ENCODE peak calls at places on chromosomes 12 and 14, in seven cellular contexts. Z, R, L, U, N, C and Q are unnamed samples.

GRCh38 chr14:94381149-94382030 is 7.0 kb downstream of the SERPINA1 start:
- DNase-seq in R (no peak), N (no peak), Z (no peak), L (no peak), U (no peak), C (peak), Q (no peak)

GRCh38 chr12:106226884-106227640 is 20.8 kb downstream of the CKAP4 start:
- DNase-seq in N (peak), U (peak), Z (peak), L (peak), C (no peak), R (peak), Q (no peak)

GRCh38 chr12:88870000-88870737 is 289.9 kb upstream of the KITLG start:
- DNase-seq in L (peak), N (no peak), Z (no peak), R (peak), U (peak), C (no peak), Q (no peak)

GRCh38 chr12:92419201-92419600 is 273.6 kb upstream of the BTG1 start:
- DNase-seq in L (no peak), Z (no peak), C (no peak), R (no peak), N (no peak), U (no peak), Q (no peak)

GRCh38 chr14:35829449-35829848 is 3.3 kb downstream of the BRMS1L start:
- DNase-seq in N (no peak), R (peak), C (no peak), Z (no peak), U (peak), L (peak), Q (no peak)

GRCh38 chr12:54033980-54034783 is 1.3 kb downstream of the HOXC5 start:
- DNase-seq in U (peak), N (no peak), C (no peak), Z (no peak), R (peak), L (no peak), Q (no peak)

GRCh38 chr14:89386214-89386886 is 30.7 kb downstream of the FOXN3 start:
- DNase-seq in N (no peak), L (peak), C (no peak), R (peak), U (peak), Z (no peak), Q (peak)

GRCh38 chr14:62528296-62528695 is 517.0 kb downstream of the KCNH5 start:
- DNase-seq in U (no peak), Z (no peak), R (no peak), L (peak), C (no peak), N (no peak), Q (no peak)

GRCh38 chr12:55705802-55706402 is 1.8 kb downstream of the ITGA7 start:
- DNase-seq in C (no peak), N (no peak), R (no peak), U (no peak), Z (no peak), L (no peak), Q (no peak)

GRCh38 chr14:88660056-88660455 is 97.2 kb downstream of the ZC3H14 start:
- DNase-seq in L (peak), R (peak), N (no peak), U (peak), C (no peak), Z (no peak), Q (no peak)

GRCh38 chr14:102415671-102416070 is 52.9 kb downstream of the TECPR2 start:
- DNase-seq in U (no peak), C (no peak), N (no peak), L (no peak), R (no peak), Z (no peak), Q (no peak)

GRCh38 chr14:54818201-54819133 is 84.2 kb downstream of the GCH1 start:
- DNase-seq in R (peak), N (no peak), Z (peak), C (no peak), L (peak), U (peak), Q (peak)

GRCh38 chr12:5888816-5889315 is 56.2 kb downstream of the ANO2 start:
- DNase-seq in Z (no peak), C (no peak), N (no peak), L (no peak), U (no peak), R (no peak), Q (no peak)

DNA sequence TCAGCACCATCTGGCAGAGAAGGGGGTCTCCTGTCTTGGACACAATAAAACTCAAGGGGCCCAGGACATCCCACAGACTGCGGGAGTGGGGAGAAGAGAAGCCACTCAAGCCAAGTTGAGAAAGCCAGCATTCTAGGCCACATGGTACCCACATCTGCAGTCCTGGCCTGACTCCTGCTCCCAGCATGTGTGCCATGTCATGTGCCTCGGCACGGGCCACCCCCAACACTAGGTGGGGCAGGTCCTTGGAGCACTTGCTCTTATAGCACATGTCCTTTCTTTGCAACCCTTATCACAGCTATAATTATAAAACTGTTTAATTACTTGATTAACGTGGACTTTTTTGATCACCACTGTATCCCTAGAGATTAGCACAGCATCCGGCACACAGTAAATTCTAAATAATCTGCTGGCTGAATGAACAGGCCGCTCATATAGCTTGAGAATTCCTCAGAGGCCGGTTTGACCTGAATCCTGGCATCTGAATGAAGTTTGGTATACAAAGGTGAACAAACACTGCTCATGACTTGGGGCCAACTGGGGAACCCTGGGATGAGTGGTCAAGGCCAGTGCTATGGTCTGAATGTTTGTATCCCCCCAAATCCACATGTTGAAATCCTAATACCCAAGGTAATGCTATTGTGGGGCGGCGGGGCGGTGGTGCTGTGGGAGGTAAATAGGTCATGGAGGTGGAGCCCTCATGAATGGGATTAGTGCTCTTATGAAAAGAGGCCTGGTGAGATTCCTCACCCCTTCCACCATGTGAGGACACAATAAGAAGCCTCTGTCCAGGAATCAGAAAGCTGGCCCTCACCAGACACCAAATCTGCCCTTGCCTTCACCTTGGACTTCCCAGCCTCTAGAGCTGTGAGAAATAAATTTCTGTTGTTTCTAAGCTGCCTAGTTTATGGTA is 6.6 kb downstream of the NCKAP5L start:
- DNase-seq in Z (no peak), N (no peak), R (no peak), L (no peak), U (no peak), C (peak), Q (no peak)
- H3K4me3 ChIP-seq in Z (no peak), N (no peak), R (no peak), L (no peak), U (no peak), C (no peak), Q (no peak)

GRCh38 chr12:119052001-119052400 is 70.7 kb downstream of the SRRM4 start:
- DNase-seq in L (no peak), N (no peak), Z (no peak), R (no peak), C (no peak), U (no peak), Q (no peak)

GRCh38 chr12:119051474-119051873 is 70.1 kb downstream of the SRRM4 start:
- DNase-seq in L (no peak), C (no peak), U (no peak), R (no peak), Z (no peak), N (no peak), Q (no peak)

GRCh38 chr12:119044094-119044493 is 62.8 kb downstream of the SRRM4 start:
- DNase-seq in N (no peak), C (no peak), Z (no peak), L (no peak), R (no peak), U (no peak), Q (no peak)

GRCh38 chr12:119050663-119051062 is 69.3 kb downstream of the SRRM4 start:
- DNase-seq in L (no peak), C (no peak), Z (no peak), R (no peak), U (no peak), N (no peak), Q (no peak)

GRCh38 chr12:119047641-119048040 is 66.3 kb downstream of the SRRM4 start:
- DNase-seq in Z (no peak), C (no peak), N (no peak), R (no peak), U (no peak), L (no peak), Q (no peak)
- TF ChIP-seq CTCF in Z (no peak), C (no peak), N (no peak), R (no peak), U (no peak), L (no peak), Q (no peak)

GRCh38 chr14:96205059-96205993 is 687 bp downstream of the BDKRB2 start:
- DNase-seq in C (no peak), N (no peak), R (no peak), L (no peak), Z (no peak), U (no peak), Q (no peak)

GRCh38 chr14:96203635-96204034 is 1.0 kb upstream of the BDKRB2 start:
- DNase-seq in N (no peak), L (peak), Z (no peak), C (no peak), U (no peak), R (no peak), Q (no peak)

GRCh38 chr14:96205994-96206392 is 1.4 kb downstream of the BDKRB2 start:
- DNase-seq in C (no peak), R (no peak), L (no peak), Z (no peak), U (peak), N (no peak), Q (no peak)

GRCh38 chr14:96203116-96203515 is 1.5 kb upstream of the BDKRB2 start:
- DNase-seq in L (no peak), C (no peak), U (no peak), N (no peak), R (no peak), Z (no peak), Q (no peak)

GRCh38 chr14:96204151-96205058 is at the start of gene BDKRB2:
- DNase-seq in C (no peak), L (peak), R (peak), U (peak), N (no peak), Z (peak), Q (peak)
- H3K4me3 ChIP-seq in C (no peak), L (peak), R (peak), U (peak), N (no peak), Z (peak), Q (peak)

GRCh38 chr14:30443368-30444007 is 115.5 kb upstream of the G2E3 start:
- DNase-seq in R (peak), U (peak), C (no peak), Z (peak), N (no peak), L (peak), Q (peak)
- TF ChIP-seq CTCF in R (peak), U (peak), C (peak), Z (peak), N (no peak), L (peak), Q (peak)

GRCh38 chr12:112004041-112004440 is 8.9 kb downstream of the TMEM116 start:
- DNase-seq in N (no peak), U (no peak), C (no peak), R (no peak), Z (no peak), L (no peak), Q (no peak)

GRCh38 chr12:112005419-112006395 is 7.3 kb downstream of the TMEM116 start:
- DNase-seq in C (no peak), N (no peak), R (peak), L (peak), Z (peak), U (peak), Q (no peak)

GRCh38 chr12:112000806-112001205 is 12.2 kb downstream of the TMEM116 start:
- DNase-seq in U (no peak), R (no peak), L (no peak), Z (no peak), N (no peak), C (no peak), Q (no peak)

GRCh38 chr12:111998015-111998414 is 14.9 kb downstream of the TMEM116 start:
- DNase-seq in L (no peak), Z (no peak), R (no peak), N (no peak), U (no peak), C (no peak), Q (no peak)

GRCh38 chr12:112001555-112001954 is 11.4 kb downstream of the TMEM116 start:
- DNase-seq in N (no peak), R (no peak), Z (no peak), C (no peak), U (no peak), L (peak), Q (no peak)
- H3K4me3 ChIP-seq in N (peak), R (no peak), Z (no peak), C (no peak), U (no peak), L (no peak), Q (no peak)

DNA sequence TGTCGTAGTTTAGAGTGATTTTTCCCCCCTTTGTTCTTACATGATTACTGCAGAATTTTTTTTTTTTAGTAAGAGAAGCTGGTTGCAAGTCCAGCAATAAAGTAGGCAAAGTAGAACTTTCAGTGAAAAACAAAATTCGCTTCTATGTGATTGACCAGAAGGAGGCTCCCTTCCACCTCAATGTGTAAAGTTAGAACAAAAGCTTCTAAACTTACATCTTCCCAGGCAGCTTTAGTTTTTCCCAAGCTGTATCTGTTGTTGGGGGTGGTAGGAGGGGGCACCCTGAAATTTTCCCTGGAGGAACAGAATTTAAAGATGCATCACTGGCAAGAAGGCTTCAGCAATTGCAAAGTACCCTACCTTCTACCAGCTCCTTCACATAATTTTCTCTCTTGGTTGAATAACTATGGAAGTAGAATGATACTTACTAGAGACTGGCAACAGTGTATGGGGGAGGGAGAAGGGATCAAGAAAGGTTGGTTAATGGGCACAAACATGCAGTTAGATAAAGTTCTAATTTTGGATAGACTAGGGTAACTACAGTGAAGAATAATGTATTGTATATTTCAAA is 87.3 kb upstream of the E2F7 start:
- DNase-seq in N (no peak), Z (peak), U (peak), R (peak), C (no peak), L (peak), Q (peak)
- TF ChIP-seq CTCF in N (no peak), Z (peak), U (peak), R (peak), C (peak), L (peak), Q (peak)